ENCODE peak calls at places on chromosomes 7 and 10, in seven cellular contexts. M, T, D, B, J, K and V are unnamed samples.

GRCh38 chr7:112001089-112001826 is 204.9 kb downstream of the DOCK4 start:
- DNase-seq in M (no peak), T (no peak), D (no peak), B (no peak), J (no peak), K (no peak), V (no peak)

GRCh38 chr10:77578583-77579227 is 58.9 kb downstream of the KCNMA1 start:
- DNase-seq in M (no peak), T (no peak), D (no peak), B (no peak), J (no peak), K (no peak), V (no peak)

GRCh38 chr10:58066979-58067378 is 200.7 kb downstream of the IPMK start:
- DNase-seq in M (no peak), T (no peak), D (no peak), B (no peak), J (no peak), K (no peak), V (no peak)

GRCh38 chr10:101237080-101237817 is 8.0 kb upstream of the LBX1 start:
- DNase-seq in M (no peak), T (no peak), D (no peak), B (no peak), J (no peak), K (no peak), V (no peak)

GRCh38 chr7:12017046-12017445 is 185.0 kb upstream of the THSD7A start:
- DNase-seq in M (no peak), T (no peak), D (no peak), B (no peak), J (no peak), K (no peak), V (no peak)

GRCh38 chr10:35130588-35131146 is 4.0 kb downstream of the CREM start:
- DNase-seq in M (no peak), T (no peak), D (no peak), B (no peak), J (no peak), K (no peak), V (no peak)

GRCh38 chr7:147136369-147136768 is 1019.8 kb downstream of the CNTNAP2 start:
- DNase-seq in M (no peak), T (no peak), D (no peak), B (no peak), J (no peak), K (no peak), V (no peak)

GRCh38 chr10:6493521-6494451 is 86.3 kb downstream of the PRKCQ start:
- DNase-seq in M (no peak), T (no peak), D (no peak), B (no peak), J (no peak), K (no peak), V (no peak)

GRCh38 chr7:132387596-132387995 is 188.7 kb downstream of the PLXNA4 start:
- DNase-seq in M (no peak), T (no peak), D (no peak), B (no peak), J (no peak), K (no peak), V (no peak)

GRCh38 chr10:69362471-69362954 is 54.2 kb downstream of the TACR2 start:
- DNase-seq in M (no peak), T (no peak), D (no peak), B (no peak), J (peak; percentile 63), K (no peak), V (no peak)

GRCh38 chr10:52877453-52877852 is 104.9 kb upstream of the MBL2 start:
- DNase-seq in M (no peak), T (no peak), D (no peak), B (no peak), J (no peak), K (no peak), V (no peak)

GRCh38 chr7:14936530-14936929 is 34.0 kb upstream of the DGKB start:
- DNase-seq in M (no peak), T (no peak), D (no peak), B (peak; percentile 14), J (no peak), K (no peak), V (no peak)

GRCh38 chr10:110137142-110137545 is 70.3 kb upstream of the MXI1 start:
- DNase-seq in M (no peak), T (peak; percentile 1), D (peak; percentile 94), B (peak; percentile 33), J (no peak), K (no peak), V (no peak)

GRCh38 chr10:119283818-119284217 is 76.4 kb downstream of the GRK5 start:
- DNase-seq in M (no peak), T (no peak), D (no peak), B (no peak), J (no peak), K (no peak), V (no peak)

GRCh38 chr7:34727464-34727995 is 69.5 kb downstream of the NPSR1 start:
- DNase-seq in M (no peak), T (peak; percentile 5), D (no peak), B (no peak), J (no peak), K (no peak), V (no peak)

GRCh38 chr10:68666280-68666760 is 54.7 kb upstream of the CCAR1 start:
- DNase-seq in M (no peak), T (no peak), D (no peak), B (no peak), J (no peak), K (no peak), V (no peak)

GRCh38 chr7:74280985-74281384 is 8.2 kb upstream of the CLIP2 start:
- DNase-seq in M (no peak), T (no peak), D (no peak), B (no peak), J (no peak), K (no peak), V (no peak)

GRCh38 chr10:1214882-1215540 is 158.8 kb downstream of the WDR37 start:
- DNase-seq in M (no peak), T (no peak), D (no peak), B (no peak), J (no peak), K (no peak), V (no peak)

GRCh38 chr10:29039659-29040309 is 249.1 kb upstream of the LYZL1 start:
- DNase-seq in M (no peak), T (no peak), D (no peak), B (no peak), J (no peak), K (no peak), V (no peak)

GRCh38 chr7:19117081-19117869 is at the start of gene TWIST1:
- DNase-seq in M (peak; percentile 61), T (peak; percentile 23), D (no peak), B (no peak), J (no peak), K (no peak), V (no peak)

GRCh38 chr7:91660734-91661355 is 219.7 kb downstream of the MTERF1 start:
- DNase-seq in M (no peak), T (no peak), D (no peak), B (no peak), J (no peak), K (no peak), V (no peak)

GRCh38 chr7:147611402-147611801 is 979.2 kb upstream of the C7orf33 start:
- DNase-seq in M (no peak), T (no peak), D (no peak), B (no peak), J (no peak), K (no peak), V (no peak)

GRCh38 chr10:35635576-35635975 is 6.5 kb downstream of the FZD8 start:
- DNase-seq in M (peak; percentile 27), T (peak; percentile 32), D (peak; percentile 60), B (peak; percentile 23), J (no peak), K (no peak), V (peak; percentile 39)

GRCh38 chr10:131885391-131886165 is 15.2 kb upstream of the PPP2R2D start:
- DNase-seq in M (peak; percentile 64), T (no peak), D (peak; percentile 46), B (peak; percentile 64), J (peak; percentile 73), K (peak; percentile 69), V (peak; percentile 74)

GRCh38 chr7:38932509-38933168 is 23.6 kb upstream of the VPS41 start:
- DNase-seq in M (peak; percentile 57), T (peak; percentile 43), D (peak; percentile 4), B (peak; percentile 45), J (peak; percentile 67), K (peak; percentile 4), V (peak; percentile 12)

GRCh38 chr7:24891173-24891787 is 88.7 kb downstream of the OSBPL3 start:
- DNase-seq in M (no peak), T (no peak), D (no peak), B (no peak), J (no peak), K (no peak), V (no peak)

GRCh38 chr10:83248232-83248631 is 891.1 kb upstream of the GHITM start:
- DNase-seq in M (no peak), T (no peak), D (no peak), B (no peak), J (no peak), K (no peak), V (no peak)

GRCh38 chr7:105270117-105270516 is 118.6 kb downstream of the SRPK2 start:
- DNase-seq in M (no peak), T (no peak), D (no peak), B (no peak), J (no peak), K (no peak), V (no peak)